ENCODE peak calls at places on chromosomes 1 and 21, in nine cellular contexts. Y is A549, J is lower leg skin, R is chondrocyte, H is cardiac muscle cell, V is WTC11, M is foreskin keratinocyte, O is nephron progenitor cell, T is choroid plexus epithelial cell. K is an unnamed sample.

GRCh38 chr1:147514233-147514632 is 27.1 kb upstream of the BCL9 start:
- DNase-seq in Y (no peak), J (no peak), R (no peak), H (no peak), V (no peak), M (no peak), O (no peak), T (no peak), K (no peak)

GRCh38 chr1:51070640-51071039 is 31.4 kb upstream of the C1orf185 start:
- DNase-seq in Y (no peak), J (no peak), R (no peak), H (no peak), V (no peak), M (peak), O (no peak), T (peak), K (no peak)

GRCh38 chr21:37435120-37435519 is 68.5 kb downstream of the DYRK1A start:
- DNase-seq in Y (no peak), J (no peak), R (no peak), H (peak), V (peak), M (peak), O (peak), T (peak), K (peak)

GRCh38 chr1:22117851-22118250 is 25.0 kb downstream of the WNT4 start:
- DNase-seq in Y (no peak), J (no peak), R (no peak), H (no peak), V (no peak), M (no peak), O (no peak), T (peak), K (no peak)

GRCh38 chr1:154741747-154742495 is 128.2 kb downstream of the KCNN3 start:
- DNase-seq in Y (no peak), J (peak), R (no peak), H (peak), V (peak), M (no peak), O (peak), T (no peak), K (peak)

GRCh38 chr1:53544731-53545515 is 85.7 kb downstream of the DMRTB1 start:
- DNase-seq in Y (no peak), J (peak), R (peak), H (no peak), V (peak), M (no peak), O (no peak), T (no peak), K (no peak)

GRCh38 chr1:168920456-168921094 is 185.9 kb upstream of the ATP1B1 start:
- DNase-seq in Y (peak), J (no peak), R (no peak), H (no peak), V (no peak), M (no peak), O (no peak), T (peak), K (no peak)

GRCh38 chr1:117375327-117375726 is 8.1 kb downstream of the MAN1A2 start:
- DNase-seq in Y (no peak), J (no peak), R (no peak), H (no peak), V (no peak), M (no peak), O (no peak), T (no peak), K (no peak)

GRCh38 chr21:45869121-45870007 is 112.2 kb upstream of the COL6A1 start:
- DNase-seq in Y (no peak), J (peak), R (peak), H (no peak), V (no peak), M (no peak), O (no peak), T (peak), K (no peak)

GRCh38 chr1:30083800-30084464 is 639.5 kb downstream of the MATN1 start:
- DNase-seq in Y (peak), J (no peak), R (no peak), H (no peak), V (no peak), M (peak), O (no peak), T (peak), K (no peak)

GRCh38 chr1:16017461-16018303 is at the start of gene HSPB7:
- DNase-seq in Y (no peak), J (peak), R (no peak), H (peak), V (peak), M (no peak), O (peak), T (peak), K (no peak)

GRCh38 chr1:199312626-199313025 is 673.8 kb downstream of the PTPRC start:
- DNase-seq in Y (no peak), J (no peak), R (no peak), H (no peak), V (no peak), M (no peak), O (no peak), T (no peak), K (no peak)

GRCh38 chr1:17700363-17700762 is 54.8 kb upstream of the ACTL8 start:
- DNase-seq in Y (no peak), J (no peak), R (no peak), H (no peak), V (no peak), M (no peak), O (peak), T (no peak), K (no peak)

GRCh38 chr1:70807088-70807664 is 240.4 kb downstream of the PTGER3 start:
- DNase-seq in Y (no peak), J (no peak), R (peak), H (no peak), V (no peak), M (no peak), O (no peak), T (no peak), K (no peak)

GRCh38 chr1:6414443-6414844 is 5.3 kb downstream of the HES2 start:
- DNase-seq in Y (peak), J (no peak), R (no peak), H (peak), V (peak), M (peak), O (no peak), T (peak), K (peak)

GRCh38 chr1:223341111-223341510 is 22.9 kb downstream of the SUSD4 start:
- DNase-seq in Y (no peak), J (peak), R (no peak), H (peak), V (no peak), M (no peak), O (no peak), T (no peak), K (no peak)

GRCh38 chr1:27564710-27565649 is 39.0 kb downstream of the AHDC1 start:
- DNase-seq in Y (no peak), J (no peak), R (no peak), H (no peak), V (no peak), M (no peak), O (no peak), T (no peak), K (no peak)

GRCh38 chr1:25743164-25744139 is 56.5 kb upstream of the SELENON start:
- DNase-seq in Y (no peak), J (peak), R (no peak), H (no peak), V (no peak), M (no peak), O (peak), T (peak), K (no peak)

GRCh38 chr1:3051270-3052268 is 17.4 kb upstream of the PRDM16 start:
- DNase-seq in Y (no peak), J (peak), R (peak), H (no peak), V (no peak), M (no peak), O (no peak), T (no peak), K (no peak)

GRCh38 chr1:1359668-1360468 is 1.5 kb upstream of the MXRA8 start:
- DNase-seq in Y (no peak), J (no peak), R (no peak), H (no peak), V (peak), M (no peak), O (peak), T (peak), K (no peak)

GRCh38 chr1:10753279-10753678 is 43.2 kb downstream of the CASZ1 start:
- DNase-seq in Y (no peak), J (no peak), R (no peak), H (no peak), V (peak), M (no peak), O (no peak), T (no peak), K (no peak)
- TF ChIP-seq CTCF in Y (no peak), J (no peak), R (no peak), H (no peak), V (peak), M (peak), O (peak), T (no peak), K (peak)

GRCh38 chr1:66437136-66437401 is 96.9 kb upstream of the SGIP1 start:
- DNase-seq in Y (no peak), J (no peak), R (no peak), H (no peak), V (no peak), M (no peak), O (no peak), T (no peak), K (no peak)

GRCh38 chr1:66434096-66434495 is 99.9 kb upstream of the SGIP1 start:
- DNase-seq in Y (no peak), J (no peak), R (no peak), H (no peak), V (no peak), M (no peak), O (no peak), T (peak), K (no peak)

GRCh38 chr1:66435541-66435940 is 98.4 kb upstream of the SGIP1 start:
- DNase-seq in Y (no peak), J (no peak), R (no peak), H (no peak), V (no peak), M (no peak), O (no peak), T (no peak), K (no peak)

GRCh38 chr1:66438062-66438970 is 95.6 kb upstream of the SGIP1 start:
- DNase-seq in Y (no peak), J (no peak), R (no peak), H (no peak), V (no peak), M (no peak), O (no peak), T (no peak), K (no peak)

DNA sequence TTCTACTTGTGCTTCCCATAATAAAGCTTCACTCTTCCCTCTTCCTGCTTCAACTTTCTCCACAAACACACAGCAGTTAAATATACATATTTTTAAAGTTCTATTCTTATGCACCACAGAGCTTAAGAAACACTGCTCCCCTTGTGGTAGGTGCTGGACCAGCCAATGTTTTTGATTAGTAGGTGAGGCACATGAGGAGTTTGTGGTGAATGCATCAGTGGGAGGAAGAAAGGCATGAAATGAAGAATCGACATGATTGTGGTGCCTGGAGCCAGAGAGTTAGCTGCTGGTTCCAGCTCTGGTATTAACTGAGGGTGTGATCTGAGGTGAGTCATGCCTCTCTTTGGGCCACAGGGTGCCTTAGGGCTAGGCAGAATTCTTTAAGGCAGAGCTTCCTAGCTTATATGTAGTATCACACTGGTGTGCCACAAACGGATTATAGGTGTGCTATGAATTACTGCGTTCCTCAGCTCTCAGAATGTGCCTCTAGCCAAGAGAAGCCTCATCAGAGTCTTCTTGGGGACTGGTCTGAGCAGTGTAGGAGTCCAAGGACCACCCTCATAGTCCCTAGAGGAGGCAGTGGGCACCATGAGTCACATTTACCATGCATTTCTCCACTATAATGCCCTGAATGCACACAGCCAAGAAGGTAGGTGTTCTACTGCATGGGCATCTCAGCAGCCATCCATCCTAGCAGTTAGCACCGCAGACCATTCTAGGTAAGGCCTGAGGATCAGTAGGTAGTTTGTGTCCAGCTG is 97.4 kb upstream of the SGIP1 start:
- DNase-seq in Y (peak), J (no peak), R (no peak), H (no peak), V (no peak), M (peak), O (no peak), T (peak), K (no peak)
- TF ChIP-seq CTCF in Y (peak), J (no peak), R (peak), H (peak), V (no peak), M (peak), O (no peak), T (peak), K (peak)

GRCh38 chr1:34162852-34163766 is 1.9 kb downstream of the CSMD2 start:
- DNase-seq in Y (peak), J (peak), R (no peak), H (peak), V (peak), M (peak), O (peak), T (peak), K (peak)
- TF ChIP-seq CTCF in Y (peak), J (no peak), R (peak), H (peak), V (peak), M (peak), O (peak), T (peak), K (peak)

DNA sequence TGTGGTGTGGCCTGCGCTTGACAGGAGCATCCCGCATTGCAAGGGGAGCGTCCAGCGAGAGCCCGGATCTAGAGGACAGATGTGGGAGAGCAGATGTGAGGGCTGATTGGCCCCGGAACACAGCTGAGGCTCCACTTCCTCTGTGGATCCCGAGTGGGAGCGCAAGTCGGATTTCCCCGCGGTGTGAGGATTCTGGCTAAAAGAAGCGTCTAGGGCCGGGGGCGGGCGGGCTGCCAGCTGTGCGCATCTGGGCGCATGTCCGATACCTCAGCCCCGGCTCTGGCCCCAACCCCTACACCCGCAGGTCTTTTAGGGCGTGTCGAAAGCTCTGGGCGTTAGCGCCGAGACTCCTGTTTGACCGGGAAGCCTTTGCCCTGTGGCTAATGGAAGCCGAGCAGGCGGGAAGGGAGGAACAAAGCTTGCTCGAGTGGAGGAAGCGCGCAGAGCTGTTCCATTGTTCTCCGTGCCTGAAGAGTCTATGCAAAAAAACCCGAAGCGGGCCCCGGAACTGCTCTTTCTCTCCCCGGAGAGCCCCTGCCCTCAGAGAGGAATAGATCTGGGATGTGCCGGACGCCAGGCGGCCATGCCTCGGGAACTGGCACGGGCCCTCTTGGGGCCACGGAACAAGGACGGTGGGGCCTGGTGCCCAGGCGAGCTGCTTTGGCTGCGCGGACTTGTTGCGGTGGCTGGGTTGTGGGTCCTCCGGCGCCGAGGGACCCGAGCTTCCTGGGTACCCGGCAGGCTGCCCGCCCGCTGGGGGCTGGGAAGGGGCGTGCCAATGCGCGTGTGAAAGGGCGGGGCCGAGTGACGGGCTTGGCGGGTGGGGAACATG is 111.1 kb downstream of the NAV1 start:
- DNase-seq in Y (peak), J (peak), R (peak), H (peak), V (peak), M (peak), O (peak), T (peak), K (peak)
- TF ChIP-seq CTCF in Y (no peak), J (no peak), R (peak), H (no peak), V (no peak), M (no peak), O (no peak), T (peak), K (no peak)

DNA sequence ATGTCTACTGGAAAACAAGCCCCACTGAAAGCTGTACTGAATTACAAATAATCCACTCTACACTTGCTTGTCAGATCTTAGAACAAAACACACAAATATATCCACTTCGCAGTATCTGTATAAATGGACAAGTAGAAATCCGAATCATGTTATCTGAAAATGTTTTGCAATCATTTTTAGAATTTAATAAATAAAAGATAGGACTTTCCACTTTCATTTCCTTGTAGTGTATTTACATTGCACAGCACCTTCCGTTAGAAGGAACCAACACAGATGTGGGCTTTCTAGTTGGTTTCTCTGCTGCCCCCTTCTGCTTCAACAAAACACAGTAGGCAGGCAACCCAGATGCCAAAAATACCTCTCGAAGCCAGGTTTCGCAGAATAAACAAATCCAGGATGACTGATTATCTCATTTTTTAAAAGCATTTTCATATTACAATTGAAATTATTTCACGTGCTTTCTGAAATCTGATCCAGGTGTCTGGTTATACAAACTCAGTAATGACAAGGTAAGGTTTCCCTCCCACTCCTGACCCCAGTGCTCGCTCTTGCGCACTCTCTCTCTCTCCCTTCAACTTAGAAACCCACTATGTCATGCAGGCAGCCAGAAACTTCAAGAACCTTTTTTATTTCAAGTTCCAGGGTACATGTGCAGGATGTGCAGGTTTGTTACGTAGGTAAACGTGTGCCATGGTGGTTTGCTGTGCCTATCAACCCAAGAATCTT is 389.9 kb downstream of the SMYD3 start:
- DNase-seq in Y (peak), J (no peak), R (no peak), H (peak), V (peak), M (no peak), O (peak), T (peak), K (peak)
- TF ChIP-seq CTCF in Y (peak), J (no peak), R (peak), H (peak), V (peak), M (peak), O (peak), T (peak), K (peak)

GRCh38 chr21:15732290-15732995 is 2.7 kb downstream of the USP25 start:
- DNase-seq in Y (no peak), J (no peak), R (no peak), H (no peak), V (no peak), M (no peak), O (no peak), T (peak), K (no peak)

GRCh38 chr21:15729674-15730483 is at the start of gene USP25:
- DNase-seq in Y (peak), J (peak), R (no peak), H (peak), V (peak), M (no peak), O (peak), T (peak), K (peak)

GRCh38 chr21:15729346-15729673 is 472 bp upstream of the USP25 start:
- DNase-seq in Y (no peak), J (no peak), R (no peak), H (no peak), V (no peak), M (no peak), O (no peak), T (peak), K (no peak)

GRCh38 chr21:15731243-15731613 is 1.4 kb downstream of the USP25 start:
- DNase-seq in Y (peak), J (no peak), R (no peak), H (no peak), V (no peak), M (no peak), O (no peak), T (no peak), K (no peak)

DNA sequence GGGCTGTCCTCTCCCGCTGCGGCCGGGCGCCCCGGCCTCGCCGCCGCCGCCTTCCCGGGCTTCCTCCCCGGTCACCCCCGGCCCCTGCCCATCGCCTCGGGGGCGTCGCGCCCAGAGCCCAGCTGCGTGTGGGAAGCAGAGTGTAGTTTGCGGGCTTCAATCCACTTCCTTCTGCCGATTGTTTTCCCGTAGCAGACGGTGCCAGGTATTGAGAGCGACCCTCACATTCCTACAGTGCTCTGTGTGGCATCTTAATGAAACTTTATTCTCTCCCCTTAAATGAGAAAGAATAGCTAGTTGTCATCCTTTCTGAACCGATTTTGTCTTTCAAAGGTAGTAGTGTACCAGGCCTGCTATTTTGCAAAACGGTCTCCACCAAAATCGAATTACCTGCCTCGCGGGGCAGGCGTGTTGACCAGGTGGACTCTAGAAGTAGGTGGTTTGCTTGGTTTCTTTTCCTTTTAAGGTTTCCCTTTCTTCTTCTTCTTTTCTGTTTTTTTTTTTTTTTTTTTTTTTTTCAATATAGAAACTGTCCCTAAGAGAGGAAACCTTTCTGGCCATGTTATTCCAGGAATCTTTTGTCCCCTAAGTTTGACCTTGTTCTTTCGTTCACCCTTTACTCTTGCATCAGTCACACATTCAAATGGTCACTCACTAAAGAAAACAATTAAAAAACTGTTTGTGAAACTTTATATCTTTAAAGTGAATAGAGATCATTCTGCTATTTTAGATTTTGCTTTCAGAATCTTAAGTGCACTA is 881 bp downstream of the USP25 start:
- DNase-seq in Y (no peak), J (peak), R (no peak), H (no peak), V (no peak), M (no peak), O (no peak), T (peak), K (no peak)
- TF ChIP-seq CTCF in Y (no peak), J (no peak), R (no peak), H (no peak), V (no peak), M (no peak), O (no peak), T (no peak), K (no peak)